ENCODE peak calls at places on chromosomes 11 and 22, in eight cellular contexts. F is adrenal gland, B is prostate gland, K is dorsolateral prefrontal cortex, O is adipocyte, C is psoas muscle, N is AG09309, U is kidney epithelial cell. H is an unnamed sample.

GRCh38 chr22:44272330-44272729 is 40.4 kb downstream of the SHISAL1 start:
- DNase-seq in U (no peak), B (no peak), N (no peak), C (no peak), K (no peak), O (no peak), F (no peak), H (no peak)

GRCh38 chr22:21100149-21101032 is 54.6 kb downstream of the LRRC74B start:
- DNase-seq in U (no peak), K (no peak), B (no peak), O (no peak), F (no peak), C (no peak), N (no peak), H (no peak)

GRCh38 chr11:132055296-132055695 is 684.9 kb downstream of the NTM start:
- DNase-seq in U (no peak), B (no peak), K (no peak), N (no peak), F (no peak), C (no peak), O (no peak), H (no peak)

GRCh38 chr11:45644981-45645889 is 20.2 kb downstream of the CHST1 start:
- DNase-seq in B (no peak), C (no peak), F (peak), U (no peak), N (no peak), O (no peak), K (no peak), H (no peak)

GRCh38 chr11:1868636-1869291 is 15.9 kb downstream of the LSP1 start:
- DNase-seq in C (peak), O (no peak), F (peak), B (no peak), U (no peak), K (no peak), N (no peak), H (no peak)

GRCh38 chr22:21739828-21740377 is 4.3 kb upstream of the YPEL1 start:
- DNase-seq in C (peak), F (no peak), N (no peak), B (no peak), K (no peak), O (no peak), U (no peak), H (no peak)

GRCh38 chr11:91998466-91998865 is 226.2 kb upstream of the FAT3 start:
- DNase-seq in N (no peak), U (no peak), B (no peak), F (no peak), K (no peak), O (no peak), C (no peak), H (no peak)

GRCh38 chr22:18078329-18079041 is 695 bp downstream of the PEX26 start:
- DNase-seq in F (peak), B (no peak), N (no peak), C (peak), K (no peak), U (no peak), O (peak), H (no peak)

GRCh38 chr22:33869946-33870345 is 50.3 kb downstream of the LARGE1 start:
- DNase-seq in O (no peak), K (no peak), B (no peak), U (no peak), F (no peak), C (no peak), N (no peak), H (no peak)

GRCh38 chr11:12163181-12163841 is 52.9 kb downstream of the MICAL2 start:
- DNase-seq in C (no peak), O (peak), F (no peak), K (no peak), N (peak), U (no peak), B (no peak), H (peak)

GRCh38 chr11:125433454-125434121 is 62.5 kb downstream of the FEZ1 start:
- DNase-seq in N (no peak), F (peak), C (peak), B (no peak), K (peak), U (no peak), O (peak), H (peak)

GRCh38 chr11:118610773-118611432 is 3.5 kb downstream of the PHLDB1 start:
- DNase-seq in C (peak), O (peak), U (no peak), F (peak), B (peak), K (peak), N (no peak), H (peak)

GRCh38 chr22:39214383-39215069 is 30.3 kb downstream of the PDGFB start:
- DNase-seq in K (peak), N (no peak), C (no peak), B (peak), U (peak), F (no peak), O (peak), H (no peak)

GRCh38 chr22:18980829-18981228 is 44.7 kb upstream of the PRODH start:
- DNase-seq in N (no peak), K (no peak), O (no peak), U (no peak), C (no peak), B (no peak), F (no peak), H (no peak)

GRCh38 chr11:119293461-119293860 is 23.5 kb downstream of the MCAM start:
- DNase-seq in N (no peak), F (no peak), C (no peak), K (no peak), U (no peak), O (no peak), B (no peak), H (no peak)

GRCh38 chr11:2588809-2589537 is 110.8 kb downstream of the KCNQ1OT1 start:
- DNase-seq in N (no peak), O (no peak), B (no peak), K (no peak), C (peak), U (no peak), F (no peak), H (no peak)

GRCh38 chr11:25970726-25971508 is 361.0 kb upstream of the ANO3 start:
- DNase-seq in B (no peak), K (no peak), F (no peak), U (no peak), N (no peak), O (no peak), C (no peak), H (no peak)

GRCh38 chr22:32622762-32623147 is 148.1 kb downstream of the FBXO7 start:
- DNase-seq in B (no peak), C (no peak), K (no peak), O (no peak), F (no peak), N (no peak), U (no peak), H (no peak)

GRCh38 chr11:13214276-13214865 is 63.2 kb upstream of the BMAL1 start:
- DNase-seq in O (no peak), N (no peak), C (no peak), U (no peak), F (no peak), B (no peak), K (no peak), H (no peak)

GRCh38 chr11:62573006-62573591 is 592 bp downstream of the EEF1G start:
- DNase-seq in B (no peak), K (no peak), C (no peak), F (no peak), O (peak), N (no peak), U (no peak), H (no peak)

GRCh38 chr22:49751318-49751967 is 76.2 kb downstream of the BRD1 start:
- DNase-seq in F (no peak), C (no peak), U (no peak), N (no peak), O (no peak), B (no peak), K (peak), H (no peak)

GRCh38 chr11:84685976-84686375 is 941.2 kb downstream of the DLG2 start:
- DNase-seq in C (no peak), N (no peak), O (no peak), K (no peak), U (no peak), B (no peak), F (no peak), H (no peak)

GRCh38 chr11:74641289-74641688 is 48.9 kb downstream of the POLD3 start:
- DNase-seq in C (no peak), F (peak), O (no peak), K (no peak), B (no peak), U (no peak), N (no peak), H (no peak)

GRCh38 chr11:17314904-17315426 is 36.6 kb upstream of the NCR3LG1 start:
- DNase-seq in C (no peak), B (no peak), U (no peak), N (no peak), F (no peak), K (no peak), O (peak), H (no peak)

GRCh38 chr11:115659061-115659963 is 155.1 kb upstream of the CADM1 start:
- DNase-seq in K (no peak), U (no peak), O (peak), C (no peak), N (no peak), B (no peak), F (peak), H (no peak)

GRCh38 chr11:9280655-9281301 is 15.6 kb upstream of the DENND5A start:
- DNase-seq in N (no peak), F (peak), K (no peak), B (peak), O (peak), U (peak), C (no peak), H (peak)

GRCh38 chr22:33853200-33854097 is 66.8 kb downstream of the LARGE1 start:
- DNase-seq in O (peak), K (peak), N (peak), B (peak), C (peak), F (peak), U (peak), H (peak)

GRCh38 chr22:36755316-36755715 is 20.6 kb downstream of the IFT27 start:
- DNase-seq in C (no peak), F (peak), N (no peak), B (no peak), O (no peak), K (no peak), U (no peak), H (no peak)

GRCh38 chr22:36360871-36361383 is 26.8 kb downstream of the MYH9 start:
- DNase-seq in N (no peak), F (no peak), B (no peak), O (peak), K (no peak), C (no peak), U (no peak), H (no peak)

DNA sequence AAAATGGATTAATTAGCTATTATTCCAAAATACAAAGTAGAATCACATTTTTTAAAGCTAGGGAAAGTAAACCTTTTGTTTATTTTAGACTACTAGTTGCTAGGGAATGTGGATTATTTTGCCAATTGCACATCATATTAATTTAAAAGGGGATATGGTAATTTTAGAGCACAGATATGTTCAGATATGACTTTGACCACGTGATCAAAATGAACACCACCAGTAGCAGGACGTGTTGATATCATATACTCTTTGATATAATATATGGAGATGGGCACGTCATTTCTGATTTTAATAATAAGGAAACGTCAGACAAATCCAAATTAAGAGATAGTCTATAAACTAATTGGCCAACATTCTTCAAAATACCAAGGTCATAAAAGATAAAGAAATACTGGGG is 1188.3 kb upstream of the CNTN5 start:
- DNase-seq in C (no peak), K (no peak), F (no peak), O (no peak), U (no peak), B (no peak), N (no peak), H (no peak)
- H3K4me3 ChIP-seq in C (no peak), K (no peak), F (no peak), O (no peak), U (no peak), B (no peak), N (no peak), H (no peak)

GRCh38 chr22:30611197-30611596 is 4.2 kb downstream of the TCN2 start:
- DNase-seq in U (no peak), N (no peak), C (no peak), F (no peak), B (no peak), O (no peak), K (no peak), H (no peak)

GRCh38 chr22:30612789-30613188 is 5.8 kb downstream of the TCN2 start:
- DNase-seq in N (no peak), O (no peak), C (peak), B (no peak), K (no peak), U (no peak), F (no peak), H (no peak)

GRCh38 chr22:30609260-30610185 is 2.5 kb downstream of the TCN2 start:
- DNase-seq in N (peak), U (peak), K (no peak), C (peak), B (no peak), O (peak), F (peak), H (peak)

GRCh38 chr22:30607939-30608338 is 965 bp downstream of the TCN2 start:
- DNase-seq in N (no peak), U (no peak), K (no peak), F (no peak), O (no peak), C (peak), B (no peak), H (no peak)

GRCh38 chr22:30610299-30610698 is 3.3 kb downstream of the TCN2 start:
- DNase-seq in U (no peak), F (peak), K (peak), C (peak), O (no peak), N (no peak), B (no peak), H (no peak)
- H3K4me3 ChIP-seq in U (no peak), F (no peak), K (no peak), C (no peak), O (no peak), N (no peak), B (no peak), H (no peak)

GRCh38 chr11:44067266-44067665 is 1.2 kb downstream of the ACCS start:
- DNase-seq in C (no peak), U (no peak), O (no peak), N (no peak), B (no peak), K (no peak), F (no peak), H (no peak)
- H3K4me3 ChIP-seq in C (peak), U (no peak), O (peak), N (peak), B (peak), K (peak), F (no peak), H (no peak)

GRCh38 chr22:41976070-41976901 is 7.0 kb downstream of the SEPTIN3 start:
- DNase-seq in U (no peak), C (peak), B (peak), N (no peak), F (no peak), O (peak), K (peak), H (no peak)
- H3K4me3 ChIP-seq in U (peak), C (peak), B (peak), N (peak), F (no peak), O (peak), K (peak), H (peak)

DNA sequence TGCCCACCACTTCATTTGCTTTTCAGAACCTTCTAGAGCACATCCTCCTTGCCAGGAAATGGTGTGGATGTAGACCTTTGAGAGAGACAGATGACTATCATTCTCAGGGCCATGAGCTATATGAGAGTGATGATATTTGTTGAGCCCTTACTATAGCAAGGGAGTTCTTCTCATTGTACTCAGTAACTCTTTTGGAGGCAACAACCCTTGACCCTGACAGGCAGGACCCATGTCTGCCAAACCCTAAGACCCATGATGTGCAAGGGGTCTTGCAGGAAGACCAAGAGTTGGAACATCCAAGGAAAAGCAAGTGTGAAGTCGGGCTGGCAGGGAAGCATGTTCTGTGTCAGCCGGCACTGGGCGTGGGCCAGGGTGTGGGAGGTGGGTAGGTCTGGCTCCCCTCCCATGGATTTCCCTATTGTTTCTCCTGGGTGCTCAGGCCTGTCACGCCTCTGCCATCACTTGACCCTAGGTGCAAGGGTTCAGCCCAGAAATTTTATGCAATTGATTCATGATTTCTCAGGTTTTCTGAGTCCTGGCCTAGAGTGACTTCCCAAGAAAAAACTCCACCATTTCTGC is 1.2 kb downstream of the FOLR3 start:
- DNase-seq in F (peak), U (no peak), N (no peak), B (no peak), C (no peak), K (no peak), O (no peak), H (no peak)
- H3K4me3 ChIP-seq in F (no peak), U (no peak), N (no peak), B (no peak), C (no peak), K (no peak), O (no peak), H (no peak)

DNA sequence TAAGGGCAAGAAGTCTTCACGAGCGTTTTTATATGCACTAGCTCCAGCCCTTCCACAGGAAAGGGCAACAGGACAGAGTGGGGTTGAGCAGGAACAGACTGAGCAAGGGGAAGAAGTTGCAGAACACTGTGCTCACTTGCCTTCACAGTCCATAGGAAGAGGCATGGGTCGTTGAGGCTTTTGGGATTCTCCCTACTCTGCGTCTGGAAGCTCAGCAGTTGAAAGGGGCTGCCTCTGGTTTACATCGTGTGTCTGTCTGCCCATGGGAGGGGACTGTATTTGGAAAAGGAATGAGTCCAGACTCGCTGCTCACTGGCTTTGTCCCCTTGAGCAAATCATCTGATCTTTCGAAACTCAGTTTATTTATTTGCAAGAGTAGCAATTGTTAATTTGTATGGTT is 1.1 kb upstream of the PDGFD start:
- DNase-seq in B (no peak), U (no peak), N (no peak), K (no peak), F (no peak), O (no peak), C (no peak), H (no peak)
- H3K4me3 ChIP-seq in B (no peak), U (no peak), N (no peak), K (no peak), F (no peak), O (no peak), C (no peak), H (no peak)

GRCh38 chr11:61004037-61004641 is 32.7 kb downstream of the CD6 start:
- DNase-seq in K (no peak), U (no peak), C (no peak), O (peak), F (no peak), B (no peak), N (no peak), H (peak)
- H3K4me3 ChIP-seq in K (no peak), U (no peak), C (no peak), O (no peak), F (no peak), B (no peak), N (no peak), H (no peak)

GRCh38 chr11:59225017-59225416 is 12.3 kb upstream of the MPEG1 start:
- DNase-seq in N (no peak), F (no peak), O (no peak), U (no peak), K (no peak), C (no peak), B (no peak), H (no peak)

GRCh38 chr11:59223611-59224010 is 10.9 kb upstream of the MPEG1 start:
- DNase-seq in B (no peak), N (no peak), U (no peak), O (no peak), K (no peak), F (no peak), C (no peak), H (no peak)

GRCh38 chr11:59222464-59223065 is 9.8 kb upstream of the MPEG1 start:
- DNase-seq in F (no peak), C (no peak), O (no peak), N (no peak), U (no peak), K (no peak), B (no peak), H (no peak)

GRCh38 chr11:59223177-59223576 is 10.4 kb upstream of the MPEG1 start:
- DNase-seq in K (no peak), N (no peak), C (no peak), O (no peak), F (no peak), U (no peak), B (no peak), H (no peak)

GRCh38 chr11:59224419-59224928 is 11.7 kb upstream of the MPEG1 start:
- DNase-seq in C (no peak), N (no peak), O (no peak), B (no peak), K (no peak), U (no peak), F (no peak), H (no peak)
- H3K4me3 ChIP-seq in C (no peak), N (no peak), O (peak), B (no peak), K (no peak), U (no peak), F (no peak), H (no peak)

H was measured in brain microvascular endothelial cell.